ENCODE peak calls at places on chromosomes 6 and 20, in eight cellular contexts. One of them, this sample, is unnamed.

GRCh38 chr6:128519132-128519930 is 1.1 kb downstream of the PTPRK start:
- DNase-seq in HepG2: peak
- DNase-seq in H1: no peak
- DNase-seq in ovary: peak
- DNase-seq in sigmoid colon: peak
- DNase-seq in A549: peak
- DNase-seq in tibial nerve: no peak
- DNase-seq in SK-N-SH: peak
- DNase-seq in this sample: no peak

GRCh38 chr6:31834704-31835375 is 7.3 kb downstream of the HSPA1B start:
- DNase-seq in HepG2: peak
- DNase-seq in H1: no peak
- DNase-seq in ovary: peak
- DNase-seq in sigmoid colon: peak
- DNase-seq in A549: peak
- DNase-seq in tibial nerve: peak
- DNase-seq in SK-N-SH: peak
- DNase-seq in this sample: peak

GRCh38 chr6:118755941-118756646 is 104.7 kb upstream of the CEP85L start:
- DNase-seq in HepG2: no peak
- DNase-seq in H1: no peak
- DNase-seq in ovary: no peak
- DNase-seq in sigmoid colon: no peak
- DNase-seq in A549: no peak
- DNase-seq in tibial nerve: no peak
- DNase-seq in SK-N-SH: no peak
- DNase-seq in this sample: no peak

GRCh38 chr6:44002591-44003344 is 124.5 kb downstream of the MRPL14 start:
- DNase-seq in HepG2: no peak
- DNase-seq in H1: peak
- DNase-seq in ovary: peak
- DNase-seq in sigmoid colon: no peak
- DNase-seq in A549: peak
- DNase-seq in tibial nerve: no peak
- DNase-seq in SK-N-SH: peak
- DNase-seq in this sample: no peak

GRCh38 chr20:914727-915498 is 1.2 kb downstream of the ANGPT4 start:
- DNase-seq in HepG2: no peak
- DNase-seq in H1: no peak
- DNase-seq in ovary: no peak
- DNase-seq in sigmoid colon: no peak
- DNase-seq in A549: no peak
- DNase-seq in tibial nerve: no peak
- DNase-seq in SK-N-SH: no peak
- DNase-seq in this sample: no peak

GRCh38 chr6:148367418-148368024 is 24.9 kb downstream of the SASH1 start:
- DNase-seq in HepG2: no peak
- DNase-seq in H1: no peak
- DNase-seq in ovary: peak
- DNase-seq in sigmoid colon: peak
- DNase-seq in A549: no peak
- DNase-seq in tibial nerve: peak
- DNase-seq in SK-N-SH: no peak
- DNase-seq in this sample: no peak

GRCh38 chr6:144379356-144379755 is 94.2 kb downstream of the UTRN start:
- DNase-seq in HepG2: no peak
- DNase-seq in H1: no peak
- DNase-seq in ovary: no peak
- DNase-seq in sigmoid colon: no peak
- DNase-seq in A549: no peak
- DNase-seq in tibial nerve: no peak
- DNase-seq in SK-N-SH: no peak
- DNase-seq in this sample: no peak

GRCh38 chr6:100161782-100162181 is 167.8 kb upstream of the MCHR2 start:
- DNase-seq in HepG2: no peak
- DNase-seq in H1: no peak
- DNase-seq in ovary: no peak
- DNase-seq in sigmoid colon: no peak
- DNase-seq in A549: no peak
- DNase-seq in tibial nerve: no peak
- DNase-seq in SK-N-SH: no peak
- DNase-seq in this sample: no peak

GRCh38 chr20:23066772-23067171 is 17.3 kb upstream of the THBD start:
- DNase-seq in HepG2: no peak
- DNase-seq in H1: no peak
- DNase-seq in ovary: no peak
- DNase-seq in sigmoid colon: no peak
- DNase-seq in A549: no peak
- DNase-seq in tibial nerve: no peak
- DNase-seq in SK-N-SH: no peak
- DNase-seq in this sample: no peak

GRCh38 chr6:75201901-75202672 is 3.8 kb downstream of the COL12A1 start:
- DNase-seq in HepG2: no peak
- DNase-seq in H1: no peak
- DNase-seq in ovary: peak
- DNase-seq in sigmoid colon: peak
- DNase-seq in A549: no peak
- DNase-seq in tibial nerve: peak
- DNase-seq in SK-N-SH: peak
- DNase-seq in this sample: no peak

GRCh38 chr6:64330694-64331309 is 695.2 kb downstream of the PHF3 start:
- DNase-seq in HepG2: peak
- DNase-seq in H1: peak
- DNase-seq in ovary: peak
- DNase-seq in sigmoid colon: peak
- DNase-seq in A549: no peak
- DNase-seq in tibial nerve: peak
- DNase-seq in SK-N-SH: no peak
- DNase-seq in this sample: no peak

GRCh38 chr6:105786890-105787655 is 299.1 kb upstream of the PRDM1 start:
- DNase-seq in HepG2: no peak
- DNase-seq in H1: no peak
- DNase-seq in ovary: no peak
- DNase-seq in sigmoid colon: no peak
- DNase-seq in A549: no peak
- DNase-seq in tibial nerve: no peak
- DNase-seq in SK-N-SH: no peak
- DNase-seq in this sample: no peak

GRCh38 chr6:44093750-44094402 is 33.4 kb downstream of the MRPL14 start:
- DNase-seq in HepG2: no peak
- DNase-seq in H1: no peak
- DNase-seq in ovary: no peak
- DNase-seq in sigmoid colon: no peak
- DNase-seq in A549: no peak
- DNase-seq in tibial nerve: no peak
- DNase-seq in SK-N-SH: no peak
- DNase-seq in this sample: no peak

GRCh38 chr6:80771941-80772340 is 665.5 kb downstream of the BCKDHB start:
- DNase-seq in HepG2: no peak
- DNase-seq in H1: no peak
- DNase-seq in ovary: no peak
- DNase-seq in sigmoid colon: no peak
- DNase-seq in A549: no peak
- DNase-seq in tibial nerve: no peak
- DNase-seq in SK-N-SH: no peak
- DNase-seq in this sample: no peak

GRCh38 chr20:10800288-10800687 is 126.5 kb upstream of the JAG1 start:
- DNase-seq in HepG2: peak
- DNase-seq in H1: no peak
- DNase-seq in ovary: no peak
- DNase-seq in sigmoid colon: no peak
- DNase-seq in A549: no peak
- DNase-seq in tibial nerve: no peak
- DNase-seq in SK-N-SH: no peak
- DNase-seq in this sample: no peak

GRCh38 chr6:13485923-13486557 is 1.4 kb downstream of the GFOD1 start:
- DNase-seq in HepG2: peak
- DNase-seq in H1: no peak
- DNase-seq in ovary: peak
- DNase-seq in sigmoid colon: peak
- DNase-seq in A549: peak
- DNase-seq in tibial nerve: no peak
- DNase-seq in SK-N-SH: peak
- DNase-seq in this sample: peak

GRCh38 chr20:29744071-29744470 is 1513.4 kb upstream of the DEFB115 start:
- DNase-seq in HepG2: no peak
- DNase-seq in H1: no peak
- DNase-seq in ovary: no peak
- DNase-seq in sigmoid colon: no peak
- DNase-seq in A549: no peak
- DNase-seq in tibial nerve: no peak
- DNase-seq in SK-N-SH: no peak
- DNase-seq in this sample: no peak

GRCh38 chr6:144335914-144336313 is 50.8 kb downstream of the UTRN start:
- DNase-seq in HepG2: no peak
- DNase-seq in H1: no peak
- DNase-seq in ovary: no peak
- DNase-seq in sigmoid colon: no peak
- DNase-seq in A549: no peak
- DNase-seq in tibial nerve: no peak
- DNase-seq in SK-N-SH: no peak
- DNase-seq in this sample: no peak

GRCh38 chr6:90249458-90249857 is 47.2 kb downstream of the BACH2 start:
- DNase-seq in HepG2: no peak
- DNase-seq in H1: no peak
- DNase-seq in ovary: no peak
- DNase-seq in sigmoid colon: no peak
- DNase-seq in A549: no peak
- DNase-seq in tibial nerve: no peak
- DNase-seq in SK-N-SH: no peak
- DNase-seq in this sample: no peak

GRCh38 chr6:110181131-110182027 is 1.2 kb downstream of the CDC40 start:
- DNase-seq in HepG2: no peak
- DNase-seq in H1: no peak
- DNase-seq in ovary: no peak
- DNase-seq in sigmoid colon: no peak
- DNase-seq in A549: no peak
- DNase-seq in tibial nerve: no peak
- DNase-seq in SK-N-SH: no peak
- DNase-seq in this sample: peak

GRCh38 chr6:79267128-79267527 is 32.6 kb upstream of the HMGN3 start:
- DNase-seq in HepG2: no peak
- DNase-seq in H1: no peak
- DNase-seq in ovary: no peak
- DNase-seq in sigmoid colon: no peak
- DNase-seq in A549: no peak
- DNase-seq in tibial nerve: no peak
- DNase-seq in SK-N-SH: no peak
- DNase-seq in this sample: no peak

GRCh38 chr6:37862992-37863391 is 43.5 kb downstream of the ZFAND3 start:
- DNase-seq in HepG2: no peak
- DNase-seq in H1: no peak
- DNase-seq in ovary: no peak
- DNase-seq in sigmoid colon: no peak
- DNase-seq in A549: no peak
- DNase-seq in tibial nerve: no peak
- DNase-seq in SK-N-SH: no peak
- DNase-seq in this sample: no peak

GRCh38 chr6:167108278-167108677 is 14.6 kb upstream of the CCR6 start:
- DNase-seq in HepG2: no peak
- DNase-seq in H1: no peak
- DNase-seq in ovary: no peak
- DNase-seq in sigmoid colon: no peak
- DNase-seq in A549: no peak
- DNase-seq in tibial nerve: no peak
- DNase-seq in SK-N-SH: no peak
- DNase-seq in this sample: no peak

GRCh38 chr20:2002365-2002764 is 8.5 kb upstream of the PDYN start:
- DNase-seq in HepG2: no peak
- DNase-seq in H1: no peak
- DNase-seq in ovary: no peak
- DNase-seq in sigmoid colon: no peak
- DNase-seq in A549: no peak
- DNase-seq in tibial nerve: no peak
- DNase-seq in SK-N-SH: no peak
- DNase-seq in this sample: no peak
- TF ChIP-seq EP300 in HepG2: no peak
- TF ChIP-seq EP300 in H1: no peak
- TF ChIP-seq EP300 in ovary: no peak
- TF ChIP-seq EP300 in sigmoid colon: no peak
- TF ChIP-seq EP300 in A549: no peak
- TF ChIP-seq EP300 in tibial nerve: no peak
- TF ChIP-seq EP300 in SK-N-SH: no peak
- TF ChIP-seq EP300 in this sample: no peak

GRCh38 chr6:42440027-42440426 is 11.7 kb downstream of the TRERF1 start:
- DNase-seq in HepG2: no peak
- DNase-seq in H1: no peak
- DNase-seq in ovary: no peak
- DNase-seq in sigmoid colon: no peak
- DNase-seq in A549: no peak
- DNase-seq in tibial nerve: no peak
- DNase-seq in SK-N-SH: no peak
- DNase-seq in this sample: no peak
- H3K27ac ChIP-seq in HepG2: no peak
- H3K27ac ChIP-seq in H1: no peak
- H3K27ac ChIP-seq in ovary: peak
- H3K27ac ChIP-seq in sigmoid colon: peak
- H3K27ac ChIP-seq in A549: peak
- H3K27ac ChIP-seq in tibial nerve: no peak
- H3K27ac ChIP-seq in SK-N-SH: no peak
- H3K27ac ChIP-seq in this sample: no peak

GRCh38 chr20:41956316-41957050 is 338.3 kb upstream of the CHD6 start:
- DNase-seq in HepG2: peak
- DNase-seq in H1: peak
- DNase-seq in ovary: no peak
- DNase-seq in sigmoid colon: no peak
- DNase-seq in A549: no peak
- DNase-seq in tibial nerve: no peak
- DNase-seq in SK-N-SH: peak
- DNase-seq in this sample: peak
- TF ChIP-seq EP300 in HepG2: no peak
- TF ChIP-seq EP300 in H1: no peak
- TF ChIP-seq EP300 in ovary: no peak
- TF ChIP-seq EP300 in sigmoid colon: no peak
- TF ChIP-seq EP300 in A549: no peak
- TF ChIP-seq EP300 in tibial nerve: no peak
- TF ChIP-seq EP300 in SK-N-SH: no peak
- TF ChIP-seq EP300 in this sample: no peak

GRCh38 chr20:33681728-33682353 is 4.3 kb downstream of the E2F1 start:
- DNase-seq in HepG2: no peak
- DNase-seq in H1: no peak
- DNase-seq in ovary: no peak
- DNase-seq in sigmoid colon: no peak
- DNase-seq in A549: no peak
- DNase-seq in tibial nerve: no peak
- DNase-seq in SK-N-SH: no peak
- DNase-seq in this sample: peak

GRCh38 chr20:33680681-33681080 is 5.5 kb downstream of the E2F1 start:
- DNase-seq in HepG2: no peak
- DNase-seq in H1: no peak
- DNase-seq in ovary: no peak
- DNase-seq in sigmoid colon: no peak
- DNase-seq in A549: no peak
- DNase-seq in tibial nerve: no peak
- DNase-seq in SK-N-SH: no peak
- DNase-seq in this sample: no peak

GRCh38 chr20:33679758-33680485 is 5.7 kb upstream of the NECAB3 start:
- DNase-seq in HepG2: no peak
- DNase-seq in H1: no peak
- DNase-seq in ovary: no peak
- DNase-seq in sigmoid colon: no peak
- DNase-seq in A549: no peak
- DNase-seq in tibial nerve: no peak
- DNase-seq in SK-N-SH: no peak
- DNase-seq in this sample: no peak

GRCh38 chr20:33677991-33678431 is 3.8 kb upstream of the NECAB3 start:
- DNase-seq in HepG2: no peak
- DNase-seq in H1: no peak
- DNase-seq in ovary: peak
- DNase-seq in sigmoid colon: peak
- DNase-seq in A549: no peak
- DNase-seq in tibial nerve: peak
- DNase-seq in SK-N-SH: no peak
- DNase-seq in this sample: no peak

GRCh38 chr20:33681288-33681687 is 4.9 kb downstream of the E2F1 start:
- DNase-seq in HepG2: no peak
- DNase-seq in H1: no peak
- DNase-seq in ovary: no peak
- DNase-seq in sigmoid colon: no peak
- DNase-seq in A549: no peak
- DNase-seq in tibial nerve: no peak
- DNase-seq in SK-N-SH: no peak
- DNase-seq in this sample: no peak
- H3K27ac ChIP-seq in HepG2: no peak
- H3K27ac ChIP-seq in H1: no peak
- H3K27ac ChIP-seq in ovary: peak
- H3K27ac ChIP-seq in sigmoid colon: no peak
- H3K27ac ChIP-seq in A549: no peak
- H3K27ac ChIP-seq in tibial nerve: no peak
- H3K27ac ChIP-seq in SK-N-SH: no peak
- H3K27ac ChIP-seq in this sample: no peak